ENCODE peak calls at places on chromosome 3, in four cellular contexts. One of them, this sample, is unnamed.

GRCh38 chr3:6204891-6205290 is 656.0 kb upstream of the GRM7 start:
- DNase-seq in IMR-90: no peak
- DNase-seq in fibroblast of pulmonary artery: no peak
- DNase-seq in GM06990: no peak
- DNase-seq in this sample: no peak

GRCh38 chr3:53134631-53135232 is 4.5 kb upstream of the RFT1 start:
- DNase-seq in GM06990: peak
- DNase-seq in fibroblast of pulmonary artery: peak
- DNase-seq in IMR-90: peak
- DNase-seq in this sample: no peak

GRCh38 chr3:14803981-14804834 is 14.6 kb upstream of the FGD5 start:
- DNase-seq in GM06990: no peak
- DNase-seq in fibroblast of pulmonary artery: peak
- DNase-seq in IMR-90: no peak
- DNase-seq in this sample: no peak

GRCh38 chr3:129560269-129560787 is 17.4 kb downstream of the H1-8 start:
- DNase-seq in GM06990: no peak
- DNase-seq in IMR-90: peak
- DNase-seq in fibroblast of pulmonary artery: peak
- DNase-seq in this sample: no peak

GRCh38 chr3:72418149-72418686 is 430.0 kb downstream of the SHQ1 start:
- DNase-seq in IMR-90: peak
- DNase-seq in GM06990: peak
- DNase-seq in fibroblast of pulmonary artery: no peak
- DNase-seq in this sample: no peak

GRCh38 chr3:134372405-134373277 is 1.6 kb downstream of the AMOTL2 start:
- DNase-seq in GM06990: no peak
- DNase-seq in fibroblast of pulmonary artery: no peak
- DNase-seq in IMR-90: peak
- DNase-seq in this sample: no peak

GRCh38 chr3:189276481-189277190 is 104.9 kb downstream of the TPRG1 start:
- DNase-seq in GM06990: peak
- DNase-seq in fibroblast of pulmonary artery: peak
- DNase-seq in IMR-90: peak
- DNase-seq in this sample: no peak

GRCh38 chr3:125052671-125053303 is 3.0 kb downstream of the HEG1 start:
- DNase-seq in GM06990: no peak
- DNase-seq in IMR-90: peak
- DNase-seq in fibroblast of pulmonary artery: peak
- DNase-seq in this sample: no peak

GRCh38 chr3:107643038-107643883 is 120.5 kb downstream of the BBX start:
- DNase-seq in fibroblast of pulmonary artery: no peak
- DNase-seq in GM06990: no peak
- DNase-seq in IMR-90: no peak
- DNase-seq in this sample: no peak

GRCh38 chr3:172021165-172021564 is 18.2 kb upstream of the FNDC3B start:
- DNase-seq in fibroblast of pulmonary artery: no peak
- DNase-seq in GM06990: no peak
- DNase-seq in IMR-90: no peak
- DNase-seq in this sample: no peak

GRCh38 chr3:47008258-47008671 is 28.8 kb downstream of the NBEAL2 start:
- DNase-seq in fibroblast of pulmonary artery: no peak
- DNase-seq in GM06990: no peak
- DNase-seq in IMR-90: no peak
- DNase-seq in this sample: no peak

GRCh38 chr3:53570709-53571108 is 76.3 kb downstream of the CACNA1D start:
- DNase-seq in GM06990: no peak
- DNase-seq in fibroblast of pulmonary artery: no peak
- DNase-seq in IMR-90: peak
- DNase-seq in this sample: no peak

GRCh38 chr3:51354766-51355615 is 30.1 kb upstream of the MANF start:
- DNase-seq in IMR-90: no peak
- DNase-seq in fibroblast of pulmonary artery: no peak
- DNase-seq in GM06990: no peak
- DNase-seq in this sample: no peak

GRCh38 chr3:166456291-166456690 is 619.1 kb upstream of the BCHE start:
- DNase-seq in GM06990: no peak
- DNase-seq in fibroblast of pulmonary artery: no peak
- DNase-seq in IMR-90: peak
- DNase-seq in this sample: no peak

GRCh38 chr3:72744330-72744729 is 103.9 kb downstream of the SHQ1 start:
- DNase-seq in IMR-90: no peak
- DNase-seq in GM06990: no peak
- DNase-seq in fibroblast of pulmonary artery: no peak
- DNase-seq in this sample: no peak

GRCh38 chr3:4581905-4582611 is 88.9 kb downstream of the ITPR1 start:
- DNase-seq in GM06990: no peak
- DNase-seq in fibroblast of pulmonary artery: no peak
- DNase-seq in IMR-90: no peak
- DNase-seq in this sample: no peak

GRCh38 chr3:55974421-55974820 is 487.3 kb upstream of the WNT5A start:
- DNase-seq in GM06990: no peak
- DNase-seq in IMR-90: no peak
- DNase-seq in fibroblast of pulmonary artery: no peak
- DNase-seq in this sample: no peak

GRCh38 chr3:138113309-138113708 is 2.1 kb downstream of the DZIP1L start:
- DNase-seq in IMR-90: no peak
- DNase-seq in fibroblast of pulmonary artery: no peak
- DNase-seq in GM06990: no peak
- DNase-seq in this sample: no peak

GRCh38 chr3:148962513-148962912 is 28.8 kb upstream of the GYG1 start:
- DNase-seq in fibroblast of pulmonary artery: peak
- DNase-seq in GM06990: no peak
- DNase-seq in IMR-90: peak
- DNase-seq in this sample: no peak

GRCh38 chr3:130905551-130905950 is 11.7 kb downstream of the ATP2C1 start:
- DNase-seq in GM06990: no peak
- DNase-seq in IMR-90: peak
- DNase-seq in fibroblast of pulmonary artery: peak
- DNase-seq in this sample: no peak

GRCh38 chr3:33980252-33980651 is 181.8 kb downstream of the PDCD6IP start:
- DNase-seq in IMR-90: peak
- DNase-seq in fibroblast of pulmonary artery: peak
- DNase-seq in GM06990: no peak
- DNase-seq in this sample: no peak

GRCh38 chr3:97674477-97674876 is 90.1 kb upstream of the ARL6 start:
- DNase-seq in GM06990: no peak
- DNase-seq in IMR-90: no peak
- DNase-seq in fibroblast of pulmonary artery: no peak
- DNase-seq in this sample: no peak

GRCh38 chr3:13214847-13215472 is 141.7 kb upstream of the IQSEC1 start:
- DNase-seq in IMR-90: no peak
- DNase-seq in GM06990: no peak
- DNase-seq in fibroblast of pulmonary artery: no peak
- DNase-seq in this sample: no peak

GRCh38 chr3:165775824-165776223 is 61.4 kb downstream of the BCHE start:
- DNase-seq in GM06990: no peak
- DNase-seq in fibroblast of pulmonary artery: no peak
- DNase-seq in IMR-90: no peak
- DNase-seq in this sample: no peak

GRCh38 chr3:78633626-78634025 is 1134.2 kb downstream of the ROBO1 start:
- DNase-seq in fibroblast of pulmonary artery: no peak
- DNase-seq in IMR-90: peak
- DNase-seq in GM06990: no peak
- DNase-seq in this sample: no peak

GRCh38 chr3:151226088-151226563 is 23.1 kb upstream of the GPR171 start:
- DNase-seq in IMR-90: peak
- DNase-seq in fibroblast of pulmonary artery: peak
- DNase-seq in GM06990: no peak
- DNase-seq in this sample: no peak

GRCh38 chr3:127762077-127762786 is 60.1 kb downstream of the MGLL start:
- DNase-seq in GM06990: peak
- DNase-seq in fibroblast of pulmonary artery: no peak
- DNase-seq in IMR-90: no peak
- DNase-seq in this sample: peak

GRCh38 chr3:25589104-25589782 is 75.5 kb downstream of the TOP2B start:
- DNase-seq in GM06990: no peak
- DNase-seq in fibroblast of pulmonary artery: no peak
- DNase-seq in IMR-90: no peak
- DNase-seq in this sample: no peak

GRCh38 chr3:42979044-42979962 is at the start of gene GASK1A:
- DNase-seq in fibroblast of pulmonary artery: no peak
- DNase-seq in GM06990: peak
- DNase-seq in IMR-90: no peak
- DNase-seq in this sample: no peak

GRCh38 chr3:177792363-177793030 is 595.2 kb upstream of the TBL1XR1 start:
- DNase-seq in GM06990: no peak
- DNase-seq in fibroblast of pulmonary artery: peak
- DNase-seq in IMR-90: peak
- DNase-seq in this sample: no peak

GRCh38 chr3:108469126-108469525 is 41.3 kb downstream of the MYH15 start:
- DNase-seq in GM06990: no peak
- DNase-seq in IMR-90: no peak
- DNase-seq in fibroblast of pulmonary artery: no peak
- DNase-seq in this sample: no peak

GRCh38 chr3:179558742-179559364 is 3.9 kb upstream of the ACTL6A start:
- DNase-seq in GM06990: no peak
- DNase-seq in fibroblast of pulmonary artery: peak
- DNase-seq in IMR-90: peak
- DNase-seq in this sample: no peak

GRCh38 chr3:179565496-179565895 is 2.8 kb downstream of the ACTL6A start:
- DNase-seq in GM06990: no peak
- DNase-seq in IMR-90: no peak
- DNase-seq in fibroblast of pulmonary artery: no peak
- DNase-seq in this sample: no peak

GRCh38 chr3:179562467-179563297 is at the start of gene ACTL6A:
- DNase-seq in GM06990: peak
- DNase-seq in IMR-90: peak
- DNase-seq in fibroblast of pulmonary artery: peak
- DNase-seq in this sample: peak

GRCh38 chr3:179560791-179561190 is 1.9 kb upstream of the ACTL6A start:
- DNase-seq in IMR-90: no peak
- DNase-seq in fibroblast of pulmonary artery: no peak
- DNase-seq in GM06990: no peak
- DNase-seq in this sample: no peak

DNA sequence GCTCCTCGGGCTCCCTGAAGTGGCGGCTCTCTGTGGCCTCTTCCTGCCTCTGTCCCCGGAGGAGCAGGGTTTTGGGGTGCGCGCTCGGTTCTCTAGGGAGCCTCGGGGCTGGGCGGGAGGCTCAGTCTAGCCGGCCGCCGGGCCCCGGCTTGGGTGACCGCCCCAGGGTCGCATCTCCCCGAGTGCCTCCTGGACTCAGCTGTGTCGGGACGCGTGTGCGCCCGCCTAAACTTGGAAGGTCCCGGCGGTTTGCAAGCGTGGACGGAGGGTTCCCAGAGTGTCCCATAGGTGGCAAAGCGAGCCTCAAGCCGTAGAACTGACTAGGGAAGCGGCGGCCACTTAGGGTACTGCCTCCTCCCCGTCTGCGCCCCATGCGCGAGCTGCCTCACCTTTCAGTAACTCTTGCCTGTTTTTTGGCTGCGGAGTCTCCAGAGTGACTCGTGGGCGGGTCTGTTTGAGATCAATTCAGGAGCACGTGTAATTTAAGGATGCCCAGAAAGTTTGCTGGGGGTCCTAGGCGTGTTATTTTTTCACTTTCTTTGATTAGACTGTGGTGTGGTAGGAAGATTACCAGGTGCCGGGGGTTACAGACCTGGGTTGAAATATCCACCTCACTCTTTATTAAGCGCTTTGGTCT is 690 bp downstream of the ACTL6A start:
- DNase-seq in fibroblast of pulmonary artery: peak
- DNase-seq in GM06990: peak
- DNase-seq in IMR-90: peak
- DNase-seq in this sample: peak
- TF ChIP-seq CTCF in fibroblast of pulmonary artery: peak
- TF ChIP-seq CTCF in GM06990: peak
- TF ChIP-seq CTCF in IMR-90: peak
- TF ChIP-seq CTCF in this sample: peak

DNA sequence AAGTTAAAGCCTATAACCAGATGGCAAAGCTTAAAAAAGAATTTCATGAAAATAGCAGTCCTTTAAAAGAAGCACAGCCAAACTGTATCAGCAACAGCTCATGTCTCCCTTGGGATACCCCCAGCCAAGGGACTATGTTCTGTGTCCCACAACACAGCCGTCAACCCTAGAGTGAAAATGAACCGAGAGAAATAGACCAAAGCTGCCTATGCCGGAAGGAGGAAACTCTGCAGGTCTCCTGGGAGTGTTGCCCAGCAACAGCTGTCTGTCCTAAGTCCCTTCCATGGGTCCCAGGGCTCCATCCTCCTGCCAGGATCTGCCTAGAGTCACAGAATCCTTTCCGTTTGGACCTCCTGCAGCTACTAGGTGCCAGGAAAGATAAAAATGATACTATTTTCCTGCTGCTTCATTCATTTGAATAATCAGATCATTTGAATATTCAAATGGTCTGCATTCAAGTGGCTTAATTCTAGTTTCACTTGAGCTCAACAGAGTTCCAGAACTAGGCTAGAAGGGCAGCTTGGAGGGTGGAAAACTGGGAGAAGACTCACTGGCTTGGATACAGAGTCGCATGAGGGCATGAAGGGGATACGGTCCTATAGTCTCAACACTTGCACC is 53.1 kb downstream of the TRANK1 start:
- DNase-seq in GM06990: peak
- DNase-seq in IMR-90: no peak
- DNase-seq in fibroblast of pulmonary artery: no peak
- DNase-seq in this sample: no peak
- H3K4me3 ChIP-seq in GM06990: no peak
- H3K4me3 ChIP-seq in IMR-90: no peak
- H3K4me3 ChIP-seq in fibroblast of pulmonary artery: no peak
- H3K4me3 ChIP-seq in this sample: no peak

GRCh38 chr3:173275740-173276139 is 121.8 kb upstream of the NLGN1 start:
- DNase-seq in fibroblast of pulmonary artery: no peak
- DNase-seq in GM06990: no peak
- DNase-seq in IMR-90: no peak
- DNase-seq in this sample: no peak
- TF ChIP-seq CTCF in fibroblast of pulmonary artery: no peak
- TF ChIP-seq CTCF in GM06990: peak
- TF ChIP-seq CTCF in IMR-90: no peak
- TF ChIP-seq CTCF in this sample: peak

GRCh38 chr3:35394400-35394799 is 244.9 kb upstream of the ARPP21 start:
- DNase-seq in fibroblast of pulmonary artery: no peak
- DNase-seq in GM06990: no peak
- DNase-seq in IMR-90: no peak
- DNase-seq in this sample: no peak
- H3K4me3 ChIP-seq in fibroblast of pulmonary artery: no peak
- H3K4me3 ChIP-seq in GM06990: no peak
- H3K4me3 ChIP-seq in IMR-90: no peak
- H3K4me3 ChIP-seq in this sample: no peak

DNA sequence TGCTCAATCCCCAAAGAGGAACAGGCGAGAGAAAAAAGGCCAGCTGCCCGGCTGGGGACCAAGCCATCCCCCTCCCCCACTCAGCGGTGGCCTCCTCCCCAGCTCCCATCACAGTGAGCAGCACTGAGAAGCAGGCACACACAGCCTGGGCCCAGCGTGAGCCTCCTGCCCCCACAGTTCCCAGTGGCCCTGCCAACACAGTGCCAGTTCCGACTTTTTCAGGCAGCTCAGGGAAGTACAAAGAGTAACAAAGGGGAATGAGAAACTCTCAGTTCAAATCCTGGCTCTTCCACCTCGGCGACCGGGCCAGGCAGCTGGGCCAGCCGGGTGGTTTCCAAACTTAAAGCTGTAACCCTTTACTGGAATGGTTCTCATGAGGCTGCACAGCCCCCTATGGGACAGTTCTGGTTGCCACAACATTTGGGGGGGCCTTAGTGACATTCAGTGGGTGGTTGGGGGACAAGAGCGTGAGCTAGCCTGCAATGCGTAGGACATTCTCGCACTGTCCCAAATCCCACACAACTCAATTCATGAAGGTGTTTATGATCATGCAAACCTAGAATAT is 18.4 kb downstream of the TNK2 start:
- DNase-seq in fibroblast of pulmonary artery: no peak
- DNase-seq in IMR-90: no peak
- DNase-seq in GM06990: no peak
- DNase-seq in this sample: no peak
- TF ChIP-seq CTCF in fibroblast of pulmonary artery: no peak
- TF ChIP-seq CTCF in IMR-90: no peak
- TF ChIP-seq CTCF in GM06990: peak
- TF ChIP-seq CTCF in this sample: no peak